ENCODE peak calls at places on chromosomes 6 and 20, in seven cellular contexts. M is IMR-90, G is mesendoderm, S is mesenchymal stem cell, R is trophoblast cell, Y is neuronal stem cell, L is H1. E is an unnamed sample. For H3K4me1, the result is how much of the 10 kb centered on the place peaks cover.

GRCh38 chr6:14876778-14877613 is 368.9 kb upstream of the JARID2 start:
- DNase-seq in Y (no peak), L (no peak), M (peak), R (peak), G (peak), S (peak), E (no peak)

GRCh38 chr6:43970068-43970912 is 157.0 kb downstream of the MRPL14 start:
- DNase-seq in R (no peak), G (no peak), L (peak), S (no peak), Y (no peak), M (no peak), E (no peak)

GRCh38 chr20:1876217-1876921 is 18.8 kb upstream of the SIRPA start:
- DNase-seq in S (no peak), Y (no peak), G (no peak), L (no peak), M (no peak), R (peak), E (no peak)

GRCh38 chr6:151452750-151453427 is 963 bp upstream of the RMND1 start:
- DNase-seq in L (no peak), G (peak), R (peak), S (peak), M (no peak), Y (no peak), E (no peak)

GRCh38 chr20:48035961-48036731 is 250.9 kb upstream of the SULF2 start:
- DNase-seq in M (no peak), S (no peak), G (no peak), R (no peak), Y (no peak), L (no peak), E (no peak)

GRCh38 chr6:115891111-115891669 is 169.5 kb downstream of the FRK start:
- DNase-seq in G (no peak), R (no peak), L (no peak), Y (no peak), S (peak), M (peak), E (no peak)

GRCh38 chr6:45738057-45738455 is 277.6 kb downstream of the CLIC5 start:
- DNase-seq in M (no peak), G (no peak), L (no peak), Y (no peak), S (no peak), R (no peak), E (no peak)

GRCh38 chr20:57262244-57263126 is 4.0 kb downstream of the BMP7 start:
- DNase-seq in G (peak), S (no peak), L (peak), R (no peak), Y (no peak), M (no peak), E (peak)

GRCh38 chr20:15039088-15039762 is 701.8 kb upstream of the FLRT3 start:
- DNase-seq in L (no peak), M (no peak), S (no peak), G (no peak), Y (no peak), R (peak), E (no peak)

GRCh38 chr6:157953580-157954091 is 28.0 kb upstream of the SYNJ2 start:
- DNase-seq in M (no peak), L (no peak), S (no peak), Y (no peak), G (no peak), R (no peak), E (no peak)

GRCh38 chr20:11368537-11368936 is 549.2 kb upstream of the BTBD3 start:
- DNase-seq in G (no peak), R (no peak), M (no peak), Y (no peak), S (no peak), L (no peak), E (no peak)
- H3K4ac ChIP-seq in G (no peak), R (no peak), M (peak), Y (no peak), S (no peak), L (peak), E (no peak)

GRCh38 chr6:37257320-37257633 is 295 bp upstream of the TBC1D22B start:
- DNase-seq in L (no peak), G (no peak), M (no peak), S (no peak), R (no peak), Y (no peak), E (no peak)

GRCh38 chr6:37257634-37258404 is at the start of the genes TBC1D22B and TMEM217:
- DNase-seq in G (peak), Y (peak), S (peak), L (peak), R (peak), M (peak), E (peak)

GRCh38 chr6:37259191-37259590 is 1.2 kb upstream of the TMEM217 start:
- DNase-seq in S (peak), G (no peak), Y (no peak), M (peak), R (no peak), L (no peak), E (no peak)

GRCh38 chr6:37258716-37259115 is 772 bp upstream of the TMEM217 start:
- DNase-seq in R (no peak), M (no peak), L (no peak), G (no peak), Y (no peak), S (no peak), E (no peak)

DNA sequence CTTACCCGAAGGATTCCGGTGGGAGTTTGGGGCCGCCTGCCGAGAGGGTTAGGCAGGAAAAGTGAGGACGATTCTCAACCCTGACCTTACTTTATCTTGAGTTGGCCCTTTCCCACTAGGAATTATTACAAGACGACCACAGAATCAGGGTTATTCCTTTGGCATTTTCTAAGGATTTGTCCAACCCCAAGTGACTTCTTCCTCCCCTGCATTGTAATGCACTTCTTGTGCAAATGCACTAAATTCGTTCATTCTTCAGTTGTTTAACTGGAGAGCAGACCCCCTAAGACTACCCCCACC is 411 bp upstream of the TMEM217 start:
- DNase-seq in R (no peak), Y (no peak), M (no peak), S (no peak), L (no peak), G (no peak), E (no peak)
- H3K4me1 ChIP-seq in R (under half), Y (under half), M (under half), S (under half), L (under half), G (under half), E (under half)

GRCh38 chr20:22353586-22353985 is 230.8 kb downstream of the FOXA2 start:
- DNase-seq in S (no peak), L (no peak), Y (no peak), M (no peak), G (no peak), R (no peak), E (no peak)
- H3K4ac ChIP-seq in S (no peak), L (no peak), Y (no peak), M (no peak), G (no peak), R (no peak), E (no peak)

GRCh38 chr6:90078513-90079289 is 184.4 kb downstream of the GJA10 start:
- DNase-seq in S (no peak), L (no peak), Y (no peak), M (no peak), R (peak), G (no peak), E (no peak)

GRCh38 chr6:90080876-90081464 is 186.7 kb downstream of the GJA10 start:
- DNase-seq in S (no peak), M (no peak), Y (no peak), G (no peak), L (no peak), R (no peak), E (no peak)

GRCh38 chr6:90076471-90076870 is 182.2 kb downstream of the GJA10 start:
- DNase-seq in Y (no peak), L (no peak), R (no peak), S (no peak), M (no peak), G (no peak), E (no peak)

GRCh38 chr6:90082847-90083246 is 188.6 kb downstream of the GJA10 start:
- DNase-seq in R (no peak), S (peak), L (no peak), M (no peak), G (no peak), Y (no peak), E (no peak)

GRCh38 chr6:90079555-90080490 is 185.6 kb downstream of the GJA10 start:
- DNase-seq in S (no peak), Y (no peak), R (no peak), G (peak), L (no peak), M (no peak), E (no peak)
- H3K4me1 ChIP-seq in S (under half), Y (under half), R (under half), G (under half), L (under half), M (under half), E (under half)

DNA sequence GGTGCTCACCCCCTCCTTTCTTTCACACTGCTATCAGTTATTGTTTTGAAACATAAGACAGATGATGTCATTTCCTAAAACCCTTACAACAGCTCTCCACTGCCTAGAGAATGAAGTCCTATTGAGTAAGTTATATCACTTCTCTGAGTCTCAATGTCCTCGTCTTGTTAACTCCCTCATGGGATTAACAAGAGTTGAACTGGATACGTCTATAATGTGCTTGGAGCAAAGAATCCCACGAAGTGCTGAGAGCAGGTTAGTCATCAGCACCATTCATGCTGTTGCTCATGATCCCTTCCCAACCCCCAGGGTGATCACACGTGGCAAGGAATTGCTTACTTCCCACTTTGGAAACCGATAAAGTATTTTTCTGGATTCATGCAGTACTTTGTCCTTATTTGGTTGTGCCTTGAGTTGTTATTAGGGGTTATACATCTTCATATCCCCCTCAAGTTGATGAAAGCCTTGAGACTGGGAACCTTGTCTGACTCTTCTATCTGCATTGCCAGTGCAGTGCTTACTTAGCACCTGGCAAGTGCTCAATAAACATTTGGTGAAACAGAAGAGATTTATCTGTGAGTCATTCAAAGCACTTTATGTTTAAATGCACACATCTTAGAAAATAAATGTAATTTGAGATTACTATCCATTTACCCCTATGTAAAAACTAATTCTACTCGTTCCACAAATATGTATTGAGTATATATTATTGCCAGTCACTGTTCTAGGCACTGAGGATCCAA is 487.5 kb downstream of the EPM2A start:
- DNase-seq in Y (no peak), S (peak), L (no peak), R (no peak), M (peak), G (peak), E (no peak)
- H3K4ac ChIP-seq in Y (no peak), S (no peak), L (no peak), R (no peak), M (peak), G (no peak), E (no peak)

E was measured in H9.